ENCODE peak calls at places on chromosomes 1 and 21, in eight cellular contexts. L, B, E, Z, V, C, F and G are unnamed samples.
A peak's percentile ranks its signal among the peaks of the same experiment; 100 is the strongest.

GRCh38 chr1:53257454-53258081 is 19.2 kb upstream of the MAGOH start:
- DNase-seq in C (no peak), Z (no peak), L (no peak), V (no peak), E (no peak), B (no peak), F (no peak), G (no peak)

GRCh38 chr21:43985690-43986251 is 26.3 kb upstream of the TRAPPC10 start:
- DNase-seq in E (no peak), C (no peak), Z (no peak), L (no peak), B (no peak), F (no peak), V (no peak), G (no peak)

GRCh38 chr1:145962157-145963102 is 1.9 kb downstream of the ANKRD34A start:
- DNase-seq in B (peak; percentile 44), F (peak; percentile 73), L (no peak), C (no peak), V (no peak), Z (no peak), E (peak; percentile 55), G (peak; percentile 83)

GRCh38 chr1:8374812-8375211 is 56.9 kb downstream of the SLC45A1 start:
- DNase-seq in B (peak; percentile 63), C (no peak), L (no peak), Z (no peak), F (no peak), E (peak; percentile 47), V (peak; percentile 25), G (no peak)

GRCh38 chr1:3415260-3415952 is 39.1 kb upstream of the ARHGEF16 start:
- DNase-seq in V (no peak), C (no peak), B (no peak), F (no peak), E (no peak), L (no peak), Z (no peak), G (no peak)

GRCh38 chr1:155051777-155052398 is 772 bp downstream of the ADAM15 start:
- DNase-seq in B (peak; percentile 54), E (peak; percentile 73), V (peak; percentile 65), F (peak; percentile 59), L (no peak), C (peak; percentile 21), Z (no peak), G (no peak)

GRCh38 chr1:226710501-226710900 is 28.6 kb downstream of the ITPKB start:
- DNase-seq in V (no peak), B (no peak), L (no peak), E (no peak), Z (no peak), C (no peak), F (no peak), G (no peak)

GRCh38 chr1:84006574-84006973 is 7.6 kb upstream of the TTLL7 start:
- DNase-seq in Z (no peak), L (no peak), C (no peak), B (no peak), F (no peak), E (no peak), V (no peak), G (no peak)

GRCh38 chr21:45164838-45165237 is 90.5 kb downstream of the ADARB1 start:
- DNase-seq in F (no peak), Z (no peak), V (no peak), E (no peak), B (no peak), C (no peak), L (no peak), G (no peak)

GRCh38 chr1:239112536-239112935 is 273.8 kb upstream of the CHRM3 start:
- DNase-seq in L (no peak), F (no peak), E (no peak), C (no peak), Z (no peak), B (no peak), V (no peak), G (no peak)

GRCh38 chr1:192263436-192263835 is 53.4 kb upstream of the RGS21 start:
- DNase-seq in E (no peak), B (peak; percentile 67), L (peak; percentile 19), F (no peak), C (peak; percentile 98), V (no peak), Z (no peak), G (no peak)

GRCh38 chr1:29789910-29790247 is 553.6 kb downstream of the PTPRU start:
- DNase-seq in B (no peak), L (no peak), C (no peak), F (no peak), E (no peak), V (no peak), Z (peak; percentile 4), G (no peak)

GRCh38 chr1:193697105-193697762 is 510.8 kb upstream of the B3GALT2 start:
- DNase-seq in B (no peak), L (no peak), E (no peak), C (no peak), F (no peak), Z (peak; percentile 1), V (no peak), G (no peak)

GRCh38 chr1:159141584-159142518 is 29.6 kb upstream of the CADM3 start:
- DNase-seq in V (no peak), C (no peak), L (no peak), B (peak; percentile 78), Z (no peak), F (peak; percentile 34), E (no peak), G (peak; percentile 16)

GRCh38 chr1:43834280-43835140 is 99.1 kb upstream of the ARTN start:
- DNase-seq in F (no peak), C (peak; percentile 42), E (no peak), B (peak; percentile 94), Z (peak; percentile 22), L (no peak), V (no peak), G (peak; percentile 24)

GRCh38 chr1:230127105-230128054 is 60.3 kb downstream of the GALNT2 start:
- DNase-seq in F (no peak), C (no peak), V (no peak), Z (no peak), E (no peak), B (no peak), L (no peak), G (no peak)

GRCh38 chr1:57489342-57490036 is 65.6 kb upstream of the DAB1 start:
- DNase-seq in Z (no peak), V (no peak), E (no peak), F (no peak), B (peak; percentile 82), C (peak; percentile 89), L (no peak), G (no peak)

GRCh38 chr1:38482080-38482826 is 377.3 kb downstream of the RRAGC start:
- DNase-seq in L (no peak), Z (no peak), B (no peak), F (no peak), V (no peak), C (no peak), E (no peak), G (no peak)

GRCh38 chr1:44694863-44695478 is 20.5 kb downstream of the ARMH1 start:
- DNase-seq in E (no peak), C (no peak), B (no peak), V (no peak), Z (no peak), F (no peak), L (no peak), G (no peak)

GRCh38 chr1:240806201-240806745 is 194.3 kb upstream of the GREM2 start:
- DNase-seq in L (no peak), Z (no peak), C (no peak), E (no peak), V (no peak), F (no peak), B (peak; percentile 63), G (no peak)

GRCh38 chr1:3685906-3686305 is 33.6 kb downstream of the TP73 start:
- DNase-seq in V (no peak), Z (no peak), C (no peak), F (no peak), L (no peak), E (peak; percentile 38), B (no peak), G (no peak)

GRCh38 chr1:89203166-89203565 is 4.4 kb upstream of the GBP4 start:
- DNase-seq in V (no peak), C (no peak), L (peak; percentile 12), B (peak; percentile 72), F (no peak), Z (no peak), E (no peak), G (no peak)

GRCh38 chr1:3771108-3772026 is 1.2 kb upstream of the SMIM1 start:
- DNase-seq in Z (no peak), C (no peak), F (no peak), V (peak; percentile 53), L (no peak), E (no peak), B (no peak), G (no peak)

GRCh38 chr1:1098656-1099425 is 17.0 kb downstream of the C1orf159 start:
- DNase-seq in V (no peak), L (no peak), B (no peak), C (no peak), Z (no peak), F (no peak), E (no peak), G (peak; percentile 18)

GRCh38 chr1:6096243-6097116 is 50.8 kb downstream of the KCNAB2 start:
- DNase-seq in L (no peak), B (no peak), F (no peak), E (no peak), C (no peak), V (no peak), Z (no peak), G (no peak)

GRCh38 chr1:227934476-227935313 is 13.0 kb downstream of the WNT9A start:
- DNase-seq in E (peak; percentile 75), L (peak; percentile 25), V (peak; percentile 12), B (peak; percentile 57), Z (peak; percentile 64), C (no peak), F (no peak), G (no peak)

GRCh38 chr1:153919879-153920852 is 2.6 kb downstream of the GATAD2B start:
- DNase-seq in F (no peak), E (peak; percentile 54), L (no peak), B (peak; percentile 40), V (no peak), Z (no peak), C (no peak), G (no peak)